ENCODE peak calls at places on chromosomes 2 and 18, in nine cellular contexts. B, F, R, W, C, H, Q, E and M are unnamed samples.

GRCh38 chr2:237691908-237692600 is 64.7 kb downstream of the LRRFIP1 start:
- DNase-seq in H (peak; percentile 96), E (peak; percentile 96), B (peak; percentile 80), F (peak; percentile 97), R (peak; percentile 87), W (peak; percentile 97), C (peak; percentile 96), Q (peak; percentile 98), M (peak; percentile 98)

GRCh38 chr18:36580874-36581750 is 247.7 kb downstream of the TPGS2 start:
- DNase-seq in B (peak; percentile 75), R (no peak), H (no peak), C (no peak), Q (no peak), E (no peak), F (no peak), W (no peak), M (no peak)

GRCh38 chr18:28065031-28065792 is 111.7 kb downstream of the CDH2 start:
- DNase-seq in R (no peak), W (no peak), H (no peak), C (no peak), E (peak; percentile 50), Q (no peak), F (no peak), B (peak; percentile 94), M (no peak)

GRCh38 chr18:14908541-14908940 is 160.6 kb downstream of the ANKRD30B start:
- DNase-seq in C (no peak), R (no peak), F (no peak), Q (no peak), W (no peak), H (no peak), E (no peak), B (no peak), M (no peak)

GRCh38 chr2:26770986-26771586 is 7.0 kb downstream of the SLC35F6 start:
- DNase-seq in H (peak; percentile 33), Q (no peak), W (peak; percentile 56), R (peak; percentile 67), E (no peak), F (peak; percentile 52), B (peak; percentile 90), C (peak; percentile 68), M (no peak)

GRCh38 chr2:119126650-119127049 is 31.9 kb downstream of the C1QL2 start:
- DNase-seq in W (no peak), H (peak; percentile 74), C (no peak), B (no peak), R (no peak), F (peak; percentile 35), Q (peak; percentile 60), E (peak; percentile 40), M (peak; percentile 60)

GRCh38 chr18:76689646-76690264 is 132.6 kb upstream of the ZNF236 start:
- DNase-seq in C (no peak), Q (no peak), R (no peak), H (no peak), E (no peak), W (no peak), F (no peak), B (no peak), M (no peak)

GRCh38 chr2:210577263-210578071 is 21.1 kb downstream of the CPS1 start:
- DNase-seq in W (no peak), B (peak; percentile 59), R (no peak), H (no peak), E (peak; percentile 48), C (no peak), Q (peak; percentile 24), F (peak; percentile 55), M (no peak)

GRCh38 chr2:47009368-47009767 is 93.8 kb upstream of the MCFD2 start:
- DNase-seq in H (no peak), E (no peak), R (no peak), C (no peak), B (no peak), Q (no peak), F (no peak), W (no peak), M (no peak)

GRCh38 chr2:1862881-1863280 is 118.6 kb upstream of the PXDN start:
- DNase-seq in F (no peak), C (no peak), B (no peak), R (no peak), W (no peak), Q (no peak), H (no peak), E (no peak), M (no peak)

GRCh38 chr2:39728941-39729351 is 50.1 kb downstream of the THUMPD2 start:
- DNase-seq in Q (peak; percentile 22), H (peak; percentile 48), W (no peak), R (no peak), F (peak; percentile 55), B (peak; percentile 35), E (peak; percentile 72), C (no peak), M (peak; percentile 72)

GRCh38 chr18:55185391-55185790 is 226.1 kb upstream of the CCDC68 start:
- DNase-seq in Q (no peak), C (no peak), F (no peak), W (no peak), H (no peak), E (no peak), R (no peak), B (peak; percentile 1), M (no peak)

GRCh38 chr18:55251186-55251995 is 292.1 kb upstream of the CCDC68 start:
- DNase-seq in F (peak; percentile 68), R (no peak), E (peak; percentile 15), C (no peak), Q (no peak), W (no peak), H (no peak), B (peak; percentile 38), M (no peak)

GRCh38 chr18:8607776-8608682 is 1.2 kb upstream of the RAB12 start:
- DNase-seq in H (no peak), B (peak; percentile 45), E (no peak), F (peak; percentile 77), R (no peak), Q (no peak), W (no peak), C (no peak), M (no peak)

GRCh38 chr2:56337342-56337741 is 153.6 kb downstream of the CCDC85A start:
- DNase-seq in Q (no peak), W (no peak), H (no peak), R (no peak), C (no peak), E (no peak), F (no peak), B (no peak), M (no peak)

GRCh38 chr18:57542801-57543427 is 43.6 kb downstream of the FECH start:
- DNase-seq in H (no peak), E (no peak), W (no peak), C (no peak), R (no peak), B (peak; percentile 65), F (no peak), Q (no peak), M (peak; percentile 52)

GRCh38 chr2:177984739-177985138 is 87.8 kb downstream of the PDE11A start:
- DNase-seq in Q (no peak), C (no peak), W (no peak), H (no peak), F (no peak), B (peak; percentile 32), R (no peak), E (peak; percentile 6), M (no peak)

GRCh38 chr18:32730620-32731021 is 42.2 kb downstream of the KLHL14 start:
- DNase-seq in E (no peak), Q (peak; percentile 15), H (no peak), R (no peak), C (no peak), B (no peak), W (no peak), F (peak; percentile 44), M (no peak)

GRCh38 chr18:3466051-3466450 is 16.1 kb downstream of the TGIF1 start:
- DNase-seq in Q (no peak), R (no peak), W (no peak), C (no peak), H (peak; percentile 24), F (no peak), B (peak; percentile 90), E (no peak), M (no peak)

GRCh38 chr2:168392031-168392430 is 64.0 kb upstream of the CERS6 start:
- DNase-seq in H (no peak), B (no peak), W (no peak), C (no peak), E (no peak), R (no peak), F (no peak), Q (no peak), M (no peak)

GRCh38 chr2:172826522-172826921 is 90.9 kb downstream of the RAPGEF4 start:
- DNase-seq in W (no peak), B (peak; percentile 49), Q (no peak), E (no peak), C (no peak), H (no peak), R (no peak), F (no peak), M (no peak)

DNA sequence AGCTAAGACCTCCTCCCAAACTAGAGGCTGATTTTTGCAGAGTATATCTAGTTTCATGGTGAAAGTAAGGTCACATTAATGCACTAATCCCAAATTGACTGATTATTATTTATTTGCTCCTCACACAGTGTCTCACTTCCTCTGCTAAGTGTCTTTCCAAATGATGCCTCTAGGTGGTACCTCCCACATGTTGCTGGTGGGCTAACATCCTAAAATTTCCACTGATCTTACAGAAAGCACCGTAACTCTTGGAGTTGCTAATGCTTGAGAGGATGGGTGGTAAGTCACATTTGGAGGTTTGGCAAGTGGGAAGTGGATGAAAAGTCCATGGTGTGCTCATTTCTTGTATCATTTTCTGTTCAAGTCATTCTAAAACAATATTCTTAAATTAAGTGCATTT is 428.7 kb upstream of the GYPC start:
- DNase-seq in B (no peak), F (no peak), R (no peak), E (no peak), C (no peak), W (no peak), H (no peak), Q (no peak), M (no peak)
- TF ChIP-seq CTCF in B (no peak), F (peak; percentile 17), R (no peak), E (peak; percentile 32), C (no peak), W (no peak), H (peak; percentile 41), Q (peak; percentile 12), M (peak; percentile 44)

GRCh38 chr18:29874519-29875098 is 1167.9 kb downstream of the DSC3 start:
- DNase-seq in R (no peak), Q (peak; percentile 4), B (peak; percentile 20), H (peak; percentile 53), W (no peak), E (peak; percentile 51), C (no peak), F (peak; percentile 37), M (no peak)

GRCh38 chr18:29873211-29873610 is 1169.3 kb downstream of the DSC3 start:
- DNase-seq in F (no peak), W (no peak), C (no peak), E (no peak), R (no peak), H (no peak), Q (no peak), B (no peak), M (no peak)
- TF ChIP-seq CTCF in F (no peak), W (no peak), C (no peak), E (no peak), R (no peak), H (no peak), Q (no peak), B (no peak), M (no peak)

GRCh38 chr2:10551496-10551895 is 103.4 kb upstream of the ODC1 start:
- DNase-seq in B (no peak), F (no peak), C (no peak), Q (no peak), H (no peak), R (no peak), E (no peak), W (no peak), M (no peak)
- TF ChIP-seq CTCF in B (no peak), F (no peak), C (no peak), Q (no peak), H (no peak), R (no peak), E (no peak), W (no peak), M (no peak)

GRCh38 chr2:79630060-79630459 is 117.2 kb downstream of the CTNNA2 start:
- DNase-seq in C (no peak), Q (no peak), W (no peak), H (no peak), R (no peak), B (no peak), E (no peak), F (no peak), M (no peak)
- TF ChIP-seq CTCF in C (no peak), Q (no peak), W (no peak), H (no peak), R (no peak), B (no peak), E (no peak), F (no peak), M (no peak)